ENCODE peak calls at places on chromosome 11, in four cellular contexts. E, M, V and L are unnamed samples.

GRCh38 chr11:2748814-2749554 is 49.2 kb upstream of the KCNQ1OT1 start:
- DNase-seq in E (no peak), M (peak), V (no peak), L (no peak)

GRCh38 chr11:121132211-121132976 is 31.4 kb downstream of the TECTA start:
- DNase-seq in E (no peak), M (no peak), V (no peak), L (no peak)

GRCh38 chr11:59560290-59560701 is 49.0 kb downstream of the OR4D9 start:
- DNase-seq in E (peak), M (no peak), V (peak), L (peak)

GRCh38 chr11:14905104-14906033 is 13.3 kb upstream of the CYP2R1 start:
- DNase-seq in E (peak), M (peak), V (no peak), L (peak)

GRCh38 chr11:60125962-60126585 is 37.6 kb downstream of the MS4A2 start:
- DNase-seq in E (no peak), M (no peak), V (no peak), L (no peak)

GRCh38 chr11:45369294-45369693 is 83.2 kb upstream of the SYT13 start:
- DNase-seq in E (no peak), M (no peak), V (no peak), L (no peak)

GRCh38 chr11:7512525-7513209 is 1.1 kb upstream of the PPFIBP2 start:
- DNase-seq in E (no peak), M (peak), V (no peak), L (no peak)

GRCh38 chr11:123628936-123629683 is 25.3 kb downstream of the SCN3B start:
- DNase-seq in E (no peak), M (peak), V (no peak), L (no peak)

GRCh38 chr11:21723681-21724080 is 469.2 kb upstream of the ANO5 start:
- DNase-seq in E (no peak), M (no peak), V (no peak), L (no peak)